ENCODE peak calls at places on chromosomes 11 and 22, in five cellular contexts. One of them, this sample, is unnamed. For H3K4me1, the result is how much of the 10 kb centered on the place peaks cover.

GRCh38 chr11:69841859-69842698 is 22.9 kb upstream of the FGF3 start:
- DNase-seq in ovary: peak
- DNase-seq in gastrocnemius medialis: no peak
- DNase-seq in upper lobe of left lung: no peak
- DNase-seq in esophagus squamous epithelium: no peak
- DNase-seq in this sample: peak

GRCh38 chr22:33922268-33922667 is 2.0 kb upstream of the LARGE1 start:
- DNase-seq in gastrocnemius medialis: no peak
- DNase-seq in upper lobe of left lung: peak
- DNase-seq in esophagus squamous epithelium: no peak
- DNase-seq in ovary: peak
- DNase-seq in this sample: peak

GRCh38 chr22:43094085-43094484 is 4.9 kb upstream of the TTLL1 start:
- DNase-seq in esophagus squamous epithelium: no peak
- DNase-seq in gastrocnemius medialis: no peak
- DNase-seq in ovary: no peak
- DNase-seq in upper lobe of left lung: peak
- DNase-seq in this sample: no peak

GRCh38 chr22:19933328-19934241 is 8.0 kb upstream of the COMT start:
- DNase-seq in gastrocnemius medialis: no peak
- DNase-seq in upper lobe of left lung: no peak
- DNase-seq in ovary: no peak
- DNase-seq in esophagus squamous epithelium: no peak
- DNase-seq in this sample: no peak

GRCh38 chr11:934437-934950 is 8.8 kb downstream of the AP2A2 start:
- DNase-seq in ovary: no peak
- DNase-seq in gastrocnemius medialis: no peak
- DNase-seq in esophagus squamous epithelium: no peak
- DNase-seq in upper lobe of left lung: no peak
- DNase-seq in this sample: no peak

GRCh38 chr22:44671742-44672141 is 30.3 kb upstream of the PRR5 start:
- DNase-seq in gastrocnemius medialis: no peak
- DNase-seq in ovary: no peak
- DNase-seq in upper lobe of left lung: no peak
- DNase-seq in esophagus squamous epithelium: no peak
- DNase-seq in this sample: no peak

GRCh38 chr11:74443071-74443864 is 24.1 kb downstream of the KCNE3 start:
- DNase-seq in esophagus squamous epithelium: no peak
- DNase-seq in ovary: no peak
- DNase-seq in gastrocnemius medialis: no peak
- DNase-seq in upper lobe of left lung: peak
- DNase-seq in this sample: no peak

GRCh38 chr11:102453286-102453797 is 777 bp upstream of the TMEM123 start:
- DNase-seq in upper lobe of left lung: no peak
- DNase-seq in ovary: peak
- DNase-seq in esophagus squamous epithelium: no peak
- DNase-seq in gastrocnemius medialis: no peak
- DNase-seq in this sample: no peak

GRCh38 chr11:123235117-123235686 is 40.2 kb upstream of the CLMP start:
- DNase-seq in upper lobe of left lung: no peak
- DNase-seq in ovary: peak
- DNase-seq in esophagus squamous epithelium: no peak
- DNase-seq in gastrocnemius medialis: no peak
- DNase-seq in this sample: peak

GRCh38 chr11:105609341-105609781 is 512 bp upstream of the GRIA4 start:
- DNase-seq in gastrocnemius medialis: no peak
- DNase-seq in esophagus squamous epithelium: no peak
- DNase-seq in upper lobe of left lung: no peak
- DNase-seq in ovary: no peak
- DNase-seq in this sample: no peak

GRCh38 chr11:18836415-18836814 is 44.8 kb upstream of the PTPN5 start:
- DNase-seq in gastrocnemius medialis: no peak
- DNase-seq in upper lobe of left lung: no peak
- DNase-seq in ovary: no peak
- DNase-seq in esophagus squamous epithelium: no peak
- DNase-seq in this sample: no peak

GRCh38 chr22:44244265-44244822 is 63.6 kb downstream of the PARVG start:
- DNase-seq in gastrocnemius medialis: no peak
- DNase-seq in esophagus squamous epithelium: no peak
- DNase-seq in ovary: no peak
- DNase-seq in upper lobe of left lung: no peak
- DNase-seq in this sample: no peak

GRCh38 chr11:87180743-87181142 is 143.0 kb downstream of the TMEM135 start:
- DNase-seq in gastrocnemius medialis: no peak
- DNase-seq in esophagus squamous epithelium: no peak
- DNase-seq in upper lobe of left lung: no peak
- DNase-seq in ovary: no peak
- DNase-seq in this sample: no peak

GRCh38 chr11:114988644-114989043 is 310.3 kb downstream of the NXPE2 start:
- DNase-seq in esophagus squamous epithelium: no peak
- DNase-seq in upper lobe of left lung: no peak
- DNase-seq in ovary: no peak
- DNase-seq in gastrocnemius medialis: no peak
- DNase-seq in this sample: no peak

GRCh38 chr11:87150936-87151335 is 113.2 kb downstream of the TMEM135 start:
- DNase-seq in upper lobe of left lung: no peak
- DNase-seq in gastrocnemius medialis: no peak
- DNase-seq in esophagus squamous epithelium: no peak
- DNase-seq in ovary: no peak
- DNase-seq in this sample: no peak

GRCh38 chr11:125570952-125571351 is 1.7 kb downstream of the EI24 start:
- DNase-seq in upper lobe of left lung: no peak
- DNase-seq in esophagus squamous epithelium: no peak
- DNase-seq in ovary: no peak
- DNase-seq in gastrocnemius medialis: no peak
- DNase-seq in this sample: no peak

GRCh38 chr11:2777871-2778629 is 78.3 kb upstream of the KCNQ1OT1 start:
- DNase-seq in upper lobe of left lung: peak
- DNase-seq in ovary: peak
- DNase-seq in gastrocnemius medialis: no peak
- DNase-seq in esophagus squamous epithelium: no peak
- DNase-seq in this sample: peak

GRCh38 chr11:27926981-27927481 is 180.9 kb downstream of the KIF18A start:
- DNase-seq in gastrocnemius medialis: no peak
- DNase-seq in esophagus squamous epithelium: no peak
- DNase-seq in ovary: no peak
- DNase-seq in upper lobe of left lung: no peak
- DNase-seq in this sample: no peak

GRCh38 chr22:46007848-46008261 is 30.9 kb upstream of the WNT7B start:
- DNase-seq in gastrocnemius medialis: peak
- DNase-seq in ovary: peak
- DNase-seq in upper lobe of left lung: peak
- DNase-seq in esophagus squamous epithelium: no peak
- DNase-seq in this sample: peak

GRCh38 chr11:17544181-17544622 is at the start of gene USH1C:
- DNase-seq in gastrocnemius medialis: no peak
- DNase-seq in esophagus squamous epithelium: no peak
- DNase-seq in ovary: no peak
- DNase-seq in upper lobe of left lung: no peak
- DNase-seq in this sample: no peak

GRCh38 chr11:26688701-26689100 is 33.2 kb downstream of the SLC5A12 start:
- DNase-seq in esophagus squamous epithelium: no peak
- DNase-seq in gastrocnemius medialis: no peak
- DNase-seq in ovary: no peak
- DNase-seq in upper lobe of left lung: no peak
- DNase-seq in this sample: no peak

GRCh38 chr11:10350341-10350740 is 45.5 kb downstream of the ADM start:
- DNase-seq in gastrocnemius medialis: no peak
- DNase-seq in upper lobe of left lung: no peak
- DNase-seq in esophagus squamous epithelium: no peak
- DNase-seq in ovary: no peak
- DNase-seq in this sample: no peak

DNA sequence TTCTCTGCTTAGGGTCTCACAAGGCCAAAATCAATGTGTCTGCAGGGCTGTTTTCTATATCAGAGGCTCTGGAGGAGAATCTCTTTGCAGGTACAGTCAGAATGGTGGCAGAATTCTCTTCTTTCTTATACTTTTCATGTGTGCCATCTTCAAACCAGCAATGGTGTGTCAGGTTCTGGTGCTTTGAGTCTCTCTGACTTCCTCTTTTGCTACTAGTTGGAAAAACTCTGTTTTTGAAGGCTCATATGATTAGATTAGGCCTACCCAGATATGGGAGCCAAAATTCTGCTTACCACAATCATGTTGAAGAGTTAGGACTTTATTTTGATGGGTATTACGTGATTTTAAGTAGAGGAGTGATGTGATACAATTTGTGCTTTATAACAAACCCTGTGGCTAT is 18.8 kb upstream of the TECTA start:
- DNase-seq in upper lobe of left lung: no peak
- DNase-seq in ovary: no peak
- DNase-seq in gastrocnemius medialis: no peak
- DNase-seq in esophagus squamous epithelium: no peak
- DNase-seq in this sample: no peak
- TF ChIP-seq POLR2A in upper lobe of left lung: no peak
- TF ChIP-seq POLR2A in ovary: no peak
- TF ChIP-seq POLR2A in gastrocnemius medialis: no peak
- TF ChIP-seq POLR2A in esophagus squamous epithelium: no peak
- TF ChIP-seq POLR2A in this sample: no peak

GRCh38 chr11:95911369-95911759 is 12.5 kb downstream of the MTMR2 start:
- DNase-seq in upper lobe of left lung: no peak
- DNase-seq in ovary: no peak
- DNase-seq in esophagus squamous epithelium: no peak
- DNase-seq in gastrocnemius medialis: no peak
- DNase-seq in this sample: no peak

GRCh38 chr11:95916049-95916448 is 7.9 kb downstream of the MTMR2 start:
- DNase-seq in upper lobe of left lung: no peak
- DNase-seq in esophagus squamous epithelium: no peak
- DNase-seq in ovary: no peak
- DNase-seq in gastrocnemius medialis: no peak
- DNase-seq in this sample: no peak

GRCh38 chr11:95915051-95915450 is 8.9 kb downstream of the MTMR2 start:
- DNase-seq in gastrocnemius medialis: no peak
- DNase-seq in upper lobe of left lung: no peak
- DNase-seq in ovary: no peak
- DNase-seq in esophagus squamous epithelium: no peak
- DNase-seq in this sample: no peak

GRCh38 chr11:95912902-95913560 is 10.9 kb downstream of the MTMR2 start:
- DNase-seq in ovary: no peak
- DNase-seq in upper lobe of left lung: no peak
- DNase-seq in esophagus squamous epithelium: no peak
- DNase-seq in gastrocnemius medialis: no peak
- DNase-seq in this sample: no peak

DNA sequence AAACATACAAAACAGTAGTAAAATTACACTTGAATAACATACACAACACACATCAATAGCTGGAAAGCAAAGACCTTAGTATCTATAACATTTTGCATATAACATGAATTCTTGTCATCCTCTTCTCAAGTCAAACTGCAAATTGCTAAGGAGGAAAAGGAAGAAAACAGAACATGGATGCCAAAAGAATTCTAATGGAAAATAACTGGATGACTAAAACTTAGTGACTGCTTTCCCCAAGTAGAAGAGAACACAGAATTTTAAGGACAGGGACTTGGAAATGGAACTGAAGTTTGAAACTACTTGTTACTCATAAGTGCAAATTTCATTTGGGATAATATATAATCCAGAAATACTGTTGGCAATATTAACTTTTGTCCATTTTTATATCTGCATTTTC is 10.1 kb downstream of the MTMR2 start:
- DNase-seq in upper lobe of left lung: no peak
- DNase-seq in gastrocnemius medialis: no peak
- DNase-seq in ovary: no peak
- DNase-seq in esophagus squamous epithelium: no peak
- DNase-seq in this sample: no peak
- H3K4me1 ChIP-seq in upper lobe of left lung: under half
- H3K4me1 ChIP-seq in gastrocnemius medialis: under half
- H3K4me1 ChIP-seq in ovary: under half
- H3K4me1 ChIP-seq in esophagus squamous epithelium: under half
- H3K4me1 ChIP-seq in this sample: under half

DNA sequence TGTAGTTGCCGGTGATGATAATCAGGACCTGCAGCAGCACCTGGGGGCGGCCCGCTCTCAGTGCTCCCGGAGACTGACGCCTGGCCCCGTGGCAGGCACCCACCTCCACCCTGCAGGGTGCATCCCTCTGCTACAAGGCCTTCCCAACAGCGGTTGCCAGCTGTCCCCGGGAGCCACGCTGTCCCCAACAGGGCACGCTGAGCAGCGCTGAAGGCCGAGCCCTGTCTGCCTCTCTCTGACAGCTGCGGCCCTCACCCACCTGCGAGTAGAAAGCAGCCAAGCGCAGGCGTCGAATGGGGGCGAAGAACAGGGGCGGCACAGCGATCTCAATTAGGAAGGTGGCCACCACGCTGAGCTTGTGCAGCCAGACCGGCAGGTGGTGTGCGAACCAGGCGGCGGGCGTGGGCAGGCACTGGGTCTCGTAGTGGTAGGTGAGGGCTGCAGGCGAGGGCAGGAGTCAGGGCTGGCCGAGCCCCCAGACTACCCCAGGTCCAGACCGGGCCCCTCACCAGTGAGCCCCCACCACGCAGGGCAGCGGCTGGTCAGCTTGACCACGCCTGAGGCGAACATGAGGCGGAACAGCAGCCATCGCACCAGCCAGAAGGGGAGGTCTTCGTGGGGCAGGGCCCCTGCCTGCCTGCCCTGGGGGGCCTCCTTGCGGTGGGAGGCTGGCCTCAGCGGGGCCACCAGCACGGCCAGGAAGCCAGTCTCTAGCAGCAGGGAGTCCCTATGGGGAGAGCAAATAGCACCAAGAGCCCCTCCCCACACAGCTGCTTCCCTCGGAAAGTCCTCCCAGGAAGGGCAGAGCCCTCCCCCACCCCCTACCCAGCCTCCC is 1.5 kb downstream of the LMF2 start:
- DNase-seq in gastrocnemius medialis: no peak
- DNase-seq in upper lobe of left lung: no peak
- DNase-seq in esophagus squamous epithelium: no peak
- DNase-seq in ovary: peak
- DNase-seq in this sample: no peak
- H3K4me3 ChIP-seq in gastrocnemius medialis: peak
- H3K4me3 ChIP-seq in upper lobe of left lung: peak
- H3K4me3 ChIP-seq in esophagus squamous epithelium: no peak
- H3K4me3 ChIP-seq in ovary: peak
- H3K4me3 ChIP-seq in this sample: peak

DNA sequence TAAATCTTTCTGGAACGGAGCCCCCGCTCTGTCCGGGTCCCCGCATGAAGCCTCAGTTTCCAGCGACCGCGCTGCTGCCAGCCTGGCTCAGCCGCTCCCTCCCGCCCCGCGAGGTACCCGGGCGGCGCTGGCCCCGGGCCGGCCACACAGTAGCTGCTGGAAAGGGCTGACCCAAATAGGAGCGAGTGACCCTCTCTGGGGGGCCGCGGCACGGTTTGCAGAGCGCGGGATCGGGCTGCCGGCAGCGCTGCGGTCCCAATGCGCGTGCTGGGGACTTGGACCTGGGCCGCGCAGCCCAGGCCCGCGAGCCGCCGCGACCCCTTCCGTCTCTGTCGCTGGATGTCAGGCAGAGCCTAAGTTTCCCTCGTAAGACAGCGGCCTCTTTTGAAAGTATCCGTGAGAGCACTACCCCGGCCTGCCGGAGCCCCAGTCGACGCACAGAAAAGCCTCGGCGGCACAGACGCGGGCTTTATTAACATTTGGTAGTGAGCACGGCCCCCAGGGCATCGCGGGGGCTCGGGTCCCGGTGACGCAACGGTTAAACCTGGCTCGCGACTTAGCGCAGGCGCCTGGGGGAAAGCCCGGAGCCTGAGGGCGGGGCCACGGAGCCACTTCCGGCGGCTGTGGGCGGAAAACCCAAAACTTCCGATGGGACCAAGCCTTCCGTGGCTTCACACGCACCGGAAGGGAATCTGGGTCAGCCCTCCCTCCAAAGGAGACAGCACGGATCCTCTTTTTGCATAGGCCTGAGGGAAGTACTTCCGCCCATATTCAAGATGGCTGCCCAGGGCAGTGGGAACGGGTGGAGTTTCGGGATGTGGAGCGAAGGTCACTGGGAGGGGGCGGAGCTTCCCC is 14.9 kb downstream of the BAD start:
- DNase-seq in gastrocnemius medialis: peak
- DNase-seq in upper lobe of left lung: peak
- DNase-seq in esophagus squamous epithelium: peak
- DNase-seq in ovary: peak
- DNase-seq in this sample: peak
- TF ChIP-seq POLR2A in gastrocnemius medialis: peak
- TF ChIP-seq POLR2A in upper lobe of left lung: no peak
- TF ChIP-seq POLR2A in esophagus squamous epithelium: peak
- TF ChIP-seq POLR2A in ovary: peak
- TF ChIP-seq POLR2A in this sample: no peak